ENCODE peak calls at places on chromosomes 3 and 15, in six cellular contexts. W is IMR-90, M is neuronal stem cell, V is H9, J is trophoblast cell, S is H1. L is an unnamed sample. For H3K4me1, the result is how much of the 10 kb centered on the place peaks cover.

GRCh38 chr3:123884258-123884831 is at the start of gene MYLK:
- DNase-seq in V (peak), W (peak), S (peak), M (peak), J (peak), L (peak)

GRCh38 chr15:44394062-44394461 is 33.4 kb upstream of the CTDSPL2 start:
- DNase-seq in J (peak), V (no peak), W (peak), S (no peak), M (no peak), L (no peak)

GRCh38 chr3:9433884-9434521 is 36.6 kb downstream of the SETD5 start:
- DNase-seq in S (no peak), M (no peak), W (no peak), J (no peak), V (no peak), L (no peak)

GRCh38 chr3:84184937-84185336 is 773.9 kb upstream of the CADM2 start:
- DNase-seq in M (no peak), V (no peak), W (no peak), J (no peak), S (no peak), L (no peak)

GRCh38 chr3:118942651-118943050 is 92.0 kb downstream of the IGSF11 start:
- DNase-seq in S (no peak), W (no peak), M (no peak), J (no peak), V (no peak), L (no peak)

GRCh38 chr3:12194669-12195161 is 36.0 kb upstream of the TIMP4 start:
- DNase-seq in M (no peak), W (peak), S (no peak), J (peak), V (peak), L (peak)

GRCh38 chr3:86929046-86929445 is 61.9 kb downstream of the VGLL3 start:
- DNase-seq in W (peak), V (no peak), J (no peak), S (no peak), M (no peak), L (peak)

GRCh38 chr15:63425426-63425825 is 43.8 kb upstream of the CA12 start:
- DNase-seq in M (no peak), W (no peak), J (no peak), S (no peak), V (no peak), L (no peak)

GRCh38 chr15:79294075-79294474 is 11.6 kb downstream of the ANKRD34C start:
- DNase-seq in M (no peak), W (no peak), S (no peak), V (no peak), J (no peak), L (no peak)

GRCh38 chr3:17742092-17742836 is at the start of gene TBC1D5:
- DNase-seq in M (peak), W (peak), V (peak), S (peak), J (peak), L (peak)
- H4K8ac ChIP-seq in M (no peak), W (peak), V (no peak), S (peak), J (peak), L (peak)

GRCh38 chr3:56157693-56158092 is 310.6 kb downstream of the ERC2 start:
- DNase-seq in S (no peak), J (peak), M (no peak), W (no peak), V (no peak), L (peak)
- H2AFZ ChIP-seq in S (no peak), J (no peak), M (no peak), W (peak), V (no peak), L (no peak)

GRCh38 chr15:68672781-68673205 is 94.0 kb downstream of the CORO2B start:
- DNase-seq in W (peak), M (no peak), J (no peak), S (peak), V (peak), L (no peak)
- H3K4me1 ChIP-seq in W (under half), M (under half), J (under half), S (under half), V (under half), L (under half)

DNA sequence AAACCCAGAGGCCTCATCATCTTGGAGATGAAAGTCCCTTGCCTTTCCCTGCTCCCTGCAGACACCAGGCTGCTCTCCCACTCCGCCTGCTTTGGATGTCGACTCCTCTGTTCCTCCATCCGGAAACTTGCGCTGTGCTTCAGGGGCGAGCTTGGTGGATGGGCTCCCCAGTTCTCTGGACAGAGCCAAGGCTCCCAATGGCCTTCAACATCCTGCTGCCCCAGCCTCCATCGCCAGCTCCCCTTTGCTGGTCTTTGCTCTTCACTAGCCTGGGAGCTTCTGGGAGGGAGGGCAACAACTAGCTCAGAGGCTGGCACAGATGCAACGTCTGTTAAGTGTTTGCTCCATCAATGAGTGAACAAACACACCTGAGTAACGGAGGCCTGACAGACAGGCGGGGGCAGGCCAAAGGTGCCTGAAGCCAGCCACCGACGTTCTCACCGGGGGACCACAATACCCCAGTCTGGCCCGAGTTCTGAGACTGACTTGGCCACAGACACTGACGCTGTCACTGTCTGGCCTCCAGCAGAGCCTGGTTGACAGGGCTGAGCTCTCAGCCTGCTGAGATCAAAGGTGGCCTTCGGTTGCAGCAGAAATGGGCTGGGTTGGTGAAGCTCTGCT is 39.0 kb downstream of the RGMA start:
- DNase-seq in J (no peak), S (no peak), M (no peak), V (no peak), W (no peak), L (no peak)
- H4K8ac ChIP-seq in J (no peak), S (peak), M (no peak), V (no peak), W (no peak), L (peak)

L was measured in mesenchymal stem cell.